ENCODE peak calls at places on chromosomes 12 and 14, in six cellular contexts. M is H9, Z is neuronal stem cell, Y is H1, S is mesenchymal stem cell, J is trophoblast cell. K is an unnamed sample.

GRCh38 chr14:76657404-76657803 is 103.9 kb upstream of the VASH1 start:
- DNase-seq in Y (no peak), S (no peak), J (no peak), M (no peak), Z (no peak), K (no peak)

GRCh38 chr12:101564912-101565311 is 29.9 kb upstream of the MYBPC1 start:
- DNase-seq in Z (no peak), S (no peak), J (peak), M (peak), Y (no peak), K (no peak)

GRCh38 chr12:51441583-51441982 is 17.0 kb downstream of the SLC4A8 start:
- DNase-seq in S (peak), Z (no peak), Y (no peak), J (no peak), M (no peak), K (peak)

GRCh38 chr12:60035835-60036234 is 440.0 kb downstream of the SLC16A7 start:
- DNase-seq in J (peak), S (no peak), Z (no peak), Y (no peak), M (no peak), K (peak)

GRCh38 chr12:50314629-50315312 is 31.5 kb upstream of the LIMA1 start:
- DNase-seq in Y (no peak), M (no peak), Z (peak), J (peak), S (peak), K (peak)

GRCh38 chr12:63989301-63989845 is 144.9 kb downstream of the SRGAP1 start:
- DNase-seq in S (peak), J (no peak), Z (no peak), M (no peak), Y (no peak), K (peak)

GRCh38 chr14:39948235-39948634 is 516.0 kb upstream of the FBXO33 start:
- DNase-seq in Z (no peak), M (no peak), Y (no peak), S (no peak), J (no peak), K (no peak)

GRCh38 chr12:55842681-55843429 is at the start of gene MMP19:
- DNase-seq in Y (no peak), Z (no peak), J (peak), M (peak), S (peak), K (peak)

GRCh38 chr12:113271853-113272561 is 50.7 kb downstream of the TPCN1 start:
- DNase-seq in Z (no peak), M (no peak), Y (no peak), J (peak), S (peak), K (peak)

GRCh38 chr14:22520235-22520634 is 68.8 kb downstream of the DAD1 start:
- DNase-seq in J (no peak), M (no peak), Y (no peak), Z (no peak), S (peak), K (peak)

GRCh38 chr12:53053223-53054111 is 3.6 kb downstream of the TNS2 start:
- DNase-seq in Z (no peak), Y (no peak), S (peak), M (peak), J (peak), K (no peak)

GRCh38 chr14:72752034-72752412 is 141.9 kb downstream of the DPF3 start:
- DNase-seq in S (no peak), M (no peak), Z (no peak), Y (no peak), J (no peak), K (no peak)

GRCh38 chr12:123601602-123602489 is at the start of gene DDX55:
- DNase-seq in J (peak), S (peak), M (peak), Z (peak), Y (no peak), K (peak)

GRCh38 chr12:123608192-123608591 is 6.3 kb downstream of the DDX55 start:
- DNase-seq in S (no peak), Y (no peak), J (no peak), M (no peak), Z (no peak), K (no peak)

GRCh38 chr12:123602651-123603195 is 824 bp downstream of the DDX55 start:
- DNase-seq in J (peak), S (peak), Z (no peak), Y (no peak), M (no peak), K (no peak)

DNA sequence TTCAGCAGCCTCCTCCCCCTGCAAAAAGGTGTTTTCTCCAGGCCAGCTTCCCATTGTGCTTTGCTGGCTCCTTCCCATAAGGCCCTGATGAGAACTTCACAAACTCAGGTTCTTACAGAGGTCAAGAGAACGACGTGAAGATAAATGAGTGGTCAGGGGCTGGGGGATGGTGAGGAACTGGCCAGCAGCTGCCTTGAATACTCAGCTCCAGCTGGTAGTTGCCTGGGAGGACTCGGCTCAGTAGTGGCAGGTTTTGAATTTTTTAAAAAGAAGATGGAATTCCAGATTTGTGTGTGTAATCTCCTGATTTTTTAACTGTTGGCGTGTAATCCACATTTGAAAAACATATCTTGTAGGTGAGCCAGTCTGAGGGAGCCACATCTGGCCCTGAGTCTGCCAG is 5.9 kb downstream of the DDX55 start:
- DNase-seq in Z (no peak), J (peak), S (no peak), M (no peak), Y (no peak), K (no peak)
- H3K14ac ChIP-seq in Z (no peak), J (no peak), S (no peak), M (no peak), Y (no peak), K (no peak)

GRCh38 chr12:125208942-125209341 is 143.7 kb downstream of the AACS start:
- DNase-seq in S (no peak), Z (no peak), Y (no peak), M (no peak), J (no peak), K (no peak)
- H3K14ac ChIP-seq in S (no peak), Z (peak), Y (no peak), M (peak), J (no peak), K (no peak)

GRCh38 chr12:62078020-62078419 is 182.2 kb upstream of the USP15 start:
- DNase-seq in Z (no peak), J (peak), M (no peak), S (no peak), Y (no peak), K (no peak)

DNA sequence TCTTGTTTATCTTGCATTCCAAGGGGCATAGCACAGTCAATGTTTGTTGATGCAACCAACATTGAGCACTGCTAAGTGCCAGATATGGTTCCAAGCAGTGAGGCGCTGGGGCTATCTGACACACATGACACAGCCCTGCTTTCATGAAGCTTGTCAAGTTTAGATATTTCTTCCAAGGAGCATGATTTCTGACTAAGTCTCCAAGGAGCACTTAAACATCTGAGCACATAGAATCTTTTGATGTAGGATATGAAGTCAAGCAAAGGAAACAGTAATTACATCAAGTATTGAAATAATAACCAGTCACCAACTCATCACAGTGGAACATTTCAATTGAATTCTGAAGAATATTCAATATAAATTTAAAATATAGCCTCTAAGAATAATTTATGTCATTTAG is 177.8 kb upstream of the USP15 start:
- DNase-seq in M (no peak), S (no peak), J (no peak), Z (no peak), Y (no peak), K (no peak)
- H3K14ac ChIP-seq in M (no peak), S (no peak), J (no peak), Z (no peak), Y (no peak), K (no peak)

DNA sequence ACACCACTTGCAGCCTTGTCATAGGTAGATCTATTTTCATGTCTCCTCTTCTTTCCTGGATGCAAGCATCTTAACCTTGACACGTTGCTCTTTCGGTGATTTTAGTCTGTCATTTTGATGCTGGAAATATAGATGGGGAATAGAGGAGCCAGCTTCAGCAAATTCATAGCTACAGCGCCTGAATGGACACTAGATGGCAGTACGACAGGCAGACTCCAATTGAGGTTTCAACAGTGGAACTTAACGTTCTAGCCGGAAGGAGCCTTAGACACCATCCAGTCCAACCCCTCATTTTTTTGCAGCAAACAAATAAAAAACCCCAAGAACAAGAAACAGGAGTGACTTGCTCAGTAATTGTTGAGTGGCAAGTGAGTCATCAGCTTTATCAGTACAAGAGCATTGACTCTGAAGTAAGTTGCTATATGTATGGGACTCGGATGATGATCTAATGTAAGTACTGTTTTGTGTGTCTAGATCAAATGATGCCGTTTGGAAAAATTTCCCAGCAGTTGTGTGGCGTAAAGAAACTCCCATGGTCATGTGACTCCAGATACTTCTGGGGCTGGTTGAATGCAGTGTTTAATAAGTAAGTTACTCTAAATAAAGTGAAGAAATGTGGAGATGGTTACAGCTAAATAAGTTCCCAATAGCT is 9.0 kb downstream of the DMAC2L start:
- DNase-seq in M (peak), Z (no peak), J (peak), Y (no peak), S (peak), K (peak)
- H3K14ac ChIP-seq in M (no peak), Z (no peak), J (no peak), Y (no peak), S (no peak), K (no peak)

GRCh38 chr12:15304296-15304695 is 18.0 kb upstream of the PTPRO start:
- DNase-seq in Y (no peak), S (no peak), M (no peak), J (no peak), Z (no peak), K (no peak)
- H3K14ac ChIP-seq in Y (no peak), S (no peak), M (no peak), J (no peak), Z (no peak), K (no peak)

DNA sequence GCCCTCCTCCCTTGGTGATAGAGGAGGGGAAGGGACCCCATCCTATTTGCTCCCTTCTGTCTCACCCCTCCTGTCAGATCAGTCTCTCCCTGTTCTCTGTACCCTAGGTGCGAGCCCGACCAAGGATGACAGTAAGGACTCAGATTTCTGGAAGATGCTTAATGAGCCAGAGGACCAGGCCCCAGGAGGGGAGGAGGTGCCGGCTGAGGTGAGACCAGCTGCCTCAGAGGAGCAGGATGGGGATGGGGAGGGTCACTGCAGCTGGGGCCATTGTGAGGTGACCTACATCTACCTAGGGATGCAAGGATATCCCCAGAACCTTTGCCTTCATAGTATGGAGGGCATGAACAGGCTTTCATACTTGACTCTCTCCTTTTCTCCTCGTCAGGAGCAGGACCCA is 22.2 kb downstream of the AGAP2 start:
- DNase-seq in Y (no peak), Z (no peak), M (no peak), J (no peak), S (no peak), K (no peak)
- H3K14ac ChIP-seq in Y (no peak), Z (no peak), M (no peak), J (no peak), S (no peak), K (no peak)

GRCh38 chr12:69189378-69189978 is 49.9 kb upstream of the CPSF6 start:
- DNase-seq in Z (no peak), M (no peak), S (no peak), J (no peak), Y (no peak), K (no peak)
- H3K14ac ChIP-seq in Z (no peak), M (no peak), S (no peak), J (no peak), Y (no peak), K (no peak)

K was measured in IMR-90.